ENCODE peak calls at places on chromosomes 1 and 21, in ten cellular contexts. I is stimulated activated CD8-positive, alpha-beta memory T cell treated with anti-CD3 and anti-CD28 coated beads, Interleukin-7, amount 100 ng/mL, for 1 hour; Z is AG10803; D is fibroblast of the conjunctiva; B is LNCaP clone FGC; W is NCI-H1092 treated with DMSO at 0.1 percent for 48 hours; M is type B pancreatic cell; U is AG08396; C is natural killer cell treated with Interleukin-12 subunit alpha and Interleukin-12 subunit beta and Interleukin-15 and Interleukin-18, amount 100 ng/mL, for 72 hours; G is GM04504. L is an unnamed sample.

GRCh38 chr1:169741666-169742394 is 8.0 kb upstream of the SELE start:
- DNase-seq in I (no peak), Z (peak), D (peak), B (no peak), W (no peak), M (no peak), U (peak), C (no peak), G (peak), L (peak)

GRCh38 chr1:10561497-10561896 is 86.7 kb downstream of the PEX14 start:
- DNase-seq in I (no peak), Z (peak), D (no peak), B (no peak), W (no peak), M (no peak), U (no peak), C (no peak), G (no peak), L (no peak)

GRCh38 chr21:45011911-45012660 is 62.3 kb upstream of the ADARB1 start:
- DNase-seq in I (no peak), Z (peak), D (peak), B (no peak), W (no peak), M (no peak), U (peak), C (peak), G (peak), L (peak)

GRCh38 chr1:76786232-76786631 is 81.0 kb upstream of the ST6GALNAC5 start:
- DNase-seq in I (no peak), Z (peak), D (no peak), B (no peak), W (no peak), M (no peak), U (no peak), C (no peak), G (peak), L (no peak)

GRCh38 chr1:89545264-89546038 is 20.8 kb downstream of the LRRC8B start:
- DNase-seq in I (no peak), Z (no peak), D (no peak), B (no peak), W (no peak), M (no peak), U (no peak), C (no peak), G (no peak), L (no peak)

GRCh38 chr1:95233737-95234493 is at the start of gene RWDD3:
- DNase-seq in I (peak), Z (peak), D (peak), B (peak), W (peak), M (peak), U (peak), C (peak), G (peak), L (peak)

GRCh38 chr1:110449661-110450651 is 993 bp upstream of the PROK1 start:
- DNase-seq in I (no peak), Z (no peak), D (no peak), B (no peak), W (no peak), M (no peak), U (no peak), C (no peak), G (no peak), L (no peak)

GRCh38 chr1:66044912-66045311 is 252.2 kb downstream of the PDE4B start:
- DNase-seq in I (no peak), Z (no peak), D (no peak), B (no peak), W (no peak), M (no peak), U (no peak), C (no peak), G (no peak), L (no peak)

GRCh38 chr1:162772571-162773154 is 17.8 kb upstream of the HSD17B7 start:
- DNase-seq in I (no peak), Z (peak), D (peak), B (no peak), W (no peak), M (no peak), U (peak), C (no peak), G (no peak), L (no peak)

GRCh38 chr1:54567961-54568360 is 19.9 kb downstream of the ACOT11 start:
- DNase-seq in I (no peak), Z (peak), D (no peak), B (no peak), W (no peak), M (no peak), U (no peak), C (no peak), G (no peak), L (no peak)

GRCh38 chr1:32525053-32525452 is 14.2 kb upstream of the ZBTB8A start:
- DNase-seq in I (no peak), Z (no peak), D (no peak), B (no peak), W (no peak), M (no peak), U (no peak), C (no peak), G (no peak), L (no peak)

GRCh38 chr1:26159113-26160039 is 497 bp downstream of the FAM110D start:
- DNase-seq in I (no peak), Z (no peak), D (no peak), B (no peak), W (no peak), M (no peak), U (no peak), C (no peak), G (no peak), L (no peak)

GRCh38 chr1:86054396-86054795 is 102.2 kb downstream of the COL24A1 start:
- DNase-seq in I (no peak), Z (no peak), D (no peak), B (no peak), W (no peak), M (no peak), U (no peak), C (no peak), G (no peak), L (no peak)

GRCh38 chr1:76492752-76493420 is 374.4 kb upstream of the ST6GALNAC5 start:
- DNase-seq in I (no peak), Z (no peak), D (no peak), B (no peak), W (no peak), M (no peak), U (no peak), C (no peak), G (no peak), L (no peak)

L was measured in BJ.